ENCODE peak calls at places on chromosome 11, in nine cellular contexts. Y, S, E, D, P, K, Z, U and J are unnamed samples.

GRCh38 chr11:46246514-46246913 is 30.9 kb upstream of the CREB3L1 start:
- DNase-seq in P (peak), Z (no peak), S (no peak), K (no peak), E (no peak), U (no peak), Y (no peak), D (no peak), J (no peak)

GRCh38 chr11:27718346-27718852 is 18.1 kb upstream of the BDNF start:
- DNase-seq in P (peak), U (peak), K (no peak), Y (no peak), S (no peak), E (no peak), D (peak), Z (peak), J (no peak)

GRCh38 chr11:76666830-76667229 is 3.7 kb downstream of the LRRC32 start:
- DNase-seq in K (no peak), S (no peak), Y (no peak), D (peak), Z (no peak), E (no peak), P (no peak), U (no peak), J (no peak)

GRCh38 chr11:12685229-12685628 is 11.0 kb downstream of the TEAD1 start:
- DNase-seq in P (no peak), D (no peak), K (no peak), S (no peak), U (no peak), E (no peak), Y (no peak), Z (no peak), J (no peak)

GRCh38 chr11:111514216-111515031 is at the start of gene HOATZ:
- DNase-seq in E (no peak), U (no peak), K (no peak), Y (no peak), P (no peak), Z (peak), S (peak), D (peak), J (no peak)

GRCh38 chr11:62892077-62892922 is 11.6 kb downstream of the SLC3A2 start:
- DNase-seq in Z (no peak), E (no peak), D (no peak), K (no peak), S (no peak), Y (no peak), U (no peak), P (no peak), J (no peak)

GRCh38 chr11:75214411-75214821 is 26.2 kb upstream of the TPBGL start:
- DNase-seq in E (peak), D (peak), Z (peak), Y (peak), U (peak), P (peak), K (peak), S (peak), J (peak)

GRCh38 chr11:61555051-61555969 is 25.6 kb downstream of the SYT7 start:
- DNase-seq in K (no peak), Y (no peak), P (no peak), E (no peak), U (no peak), D (peak), Z (peak), S (no peak), J (no peak)

GRCh38 chr11:113514856-113515255 is 39.7 kb upstream of the DRD2 start:
- DNase-seq in D (no peak), S (no peak), K (no peak), P (no peak), Y (no peak), E (no peak), U (no peak), Z (no peak), J (no peak)

GRCh38 chr11:119734788-119735187 is 5.8 kb upstream of the NECTIN1 start:
- DNase-seq in S (no peak), Y (no peak), D (no peak), Z (no peak), E (no peak), K (no peak), P (no peak), U (no peak), J (no peak)

GRCh38 chr11:32594272-32594671 is 10.6 kb downstream of the EIF3M start:
- DNase-seq in P (no peak), Y (no peak), Z (no peak), E (no peak), D (no peak), U (no peak), K (no peak), S (no peak), J (no peak)

GRCh38 chr11:32870676-32871075 is 21.9 kb upstream of the QSER1 start:
- DNase-seq in U (peak), K (no peak), E (no peak), D (peak), Y (no peak), P (peak), S (no peak), Z (peak), J (peak)

GRCh38 chr11:102495161-102496042 is 35.1 kb downstream of the MMP7 start:
- DNase-seq in D (peak), K (peak), S (peak), U (peak), Z (peak), E (no peak), P (peak), Y (no peak), J (no peak)

GRCh38 chr11:43573233-43573632 is 107.3 kb upstream of the HSD17B12 start:
- DNase-seq in Y (no peak), S (peak), Z (peak), P (peak), U (peak), K (no peak), E (no peak), D (peak), J (no peak)

GRCh38 chr11:132342408-132342807 is 972.0 kb downstream of the NTM start:
- DNase-seq in Z (no peak), Y (no peak), P (no peak), K (no peak), E (no peak), S (no peak), D (no peak), U (no peak), J (no peak)

GRCh38 chr11:8225589-8226036 is 38.1 kb downstream of the LMO1 start:
- DNase-seq in Y (peak), D (peak), E (peak), U (peak), S (peak), P (peak), K (peak), Z (peak), J (peak)

GRCh38 chr11:102552020-102552419 is 21.5 kb upstream of the MMP7 start:
- DNase-seq in E (no peak), K (no peak), P (no peak), D (no peak), S (no peak), Z (no peak), U (peak), Y (no peak), J (no peak)

GRCh38 chr11:57546869-57547518 is 9.6 kb downstream of the SMTNL1 start:
- DNase-seq in D (peak), E (no peak), Z (peak), K (no peak), P (peak), U (peak), Y (no peak), S (peak), J (no peak)

GRCh38 chr11:126334665-126335462 is 20.6 kb upstream of the ST3GAL4 start:
- DNase-seq in U (no peak), E (no peak), Y (no peak), D (no peak), K (no peak), Z (no peak), P (no peak), S (no peak), J (no peak)

GRCh38 chr11:44256673-44257291 is 53.2 kb downstream of the ALX4 start:
- DNase-seq in D (no peak), K (no peak), E (no peak), Z (no peak), P (peak), U (no peak), S (no peak), Y (no peak), J (no peak)

GRCh38 chr11:60370811-60371297 is 7.5 kb upstream of the MS4A7 start:
- DNase-seq in E (no peak), U (peak), D (no peak), P (no peak), Y (no peak), K (no peak), Z (no peak), S (no peak), J (no peak)

GRCh38 chr11:69674267-69674885 is 777 bp downstream of the LTO1 start:
- DNase-seq in S (no peak), E (no peak), K (peak), P (peak), Y (no peak), D (peak), U (no peak), Z (no peak), J (no peak)

GRCh38 chr11:62444835-62445234 is 26.0 kb downstream of the SCGB1A1 start:
- DNase-seq in S (no peak), U (no peak), Z (no peak), K (no peak), P (no peak), Y (no peak), E (no peak), D (no peak), J (no peak)

GRCh38 chr11:84480151-84480550 is 1147.0 kb downstream of the DLG2 start:
- DNase-seq in D (no peak), U (no peak), K (no peak), Z (no peak), Y (no peak), P (no peak), S (no peak), E (no peak), J (no peak)

GRCh38 chr11:22798890-22799289 is 30.7 kb downstream of the SVIP start:
- DNase-seq in S (no peak), K (no peak), E (no peak), P (no peak), Y (no peak), D (no peak), Z (no peak), U (no peak), J (no peak)

GRCh38 chr11:79441159-79441875 is 487 bp upstream of the TENM4 start:
- DNase-seq in S (no peak), Y (no peak), Z (peak), P (no peak), U (no peak), D (no peak), K (no peak), E (no peak), J (no peak)

GRCh38 chr11:111379500-111380136 is 543 bp upstream of the POU2AF1 start:
- DNase-seq in S (peak), K (no peak), E (no peak), Z (no peak), D (no peak), U (no peak), P (no peak), Y (no peak), J (no peak)

GRCh38 chr11:72430743-72431570 is 3.4 kb downstream of the CLPB start:
- DNase-seq in Z (peak), S (peak), E (no peak), Y (no peak), P (peak), K (peak), U (peak), D (peak), J (no peak)

GRCh38 chr11:104275992-104276391 is 112.0 kb upstream of the PDGFD start:
- DNase-seq in K (no peak), E (no peak), Z (no peak), U (peak), S (no peak), P (peak), Y (no peak), D (no peak), J (no peak)

GRCh38 chr11:122226810-122227379 is 110.9 kb upstream of the BLID start:
- DNase-seq in E (no peak), K (peak), S (no peak), P (no peak), Y (no peak), U (no peak), D (no peak), Z (no peak), J (no peak)

GRCh38 chr11:47765086-47765485 is 2.1 kb downstream of the FNBP4 start:
- DNase-seq in S (no peak), K (no peak), Y (no peak), E (no peak), P (no peak), D (no peak), U (no peak), Z (no peak), J (no peak)

GRCh38 chr11:14411818-14412217 is 52.8 kb upstream of the RRAS2 start:
- DNase-seq in Z (no peak), E (no peak), S (no peak), K (peak), D (peak), U (no peak), P (peak), Y (peak), J (no peak)

GRCh38 chr11:66815646-66816045 is 27.6 kb upstream of the RCE1 start:
- DNase-seq in K (no peak), P (no peak), U (no peak), S (no peak), D (no peak), Z (no peak), Y (no peak), E (no peak), J (no peak)
- TF ChIP-seq CTCF in K (no peak), P (no peak), U (no peak), S (no peak), D (no peak), Z (no peak), Y (no peak), E (no peak), J (no peak)

GRCh38 chr11:18536195-18536594 is 9.5 kb upstream of the TSG101 start:
- DNase-seq in Y (no peak), K (no peak), Z (no peak), E (no peak), U (no peak), S (no peak), D (no peak), P (no peak), J (no peak)

GRCh38 chr11:18540207-18541009 is 13.7 kb upstream of the TSG101 start:
- DNase-seq in Z (no peak), P (peak), D (no peak), Y (no peak), U (peak), E (no peak), S (peak), K (no peak), J (no peak)
- TF ChIP-seq CTCF in Z (peak), P (peak), D (peak), Y (peak), U (peak), E (no peak), S (peak), K (peak), J (peak)

DNA sequence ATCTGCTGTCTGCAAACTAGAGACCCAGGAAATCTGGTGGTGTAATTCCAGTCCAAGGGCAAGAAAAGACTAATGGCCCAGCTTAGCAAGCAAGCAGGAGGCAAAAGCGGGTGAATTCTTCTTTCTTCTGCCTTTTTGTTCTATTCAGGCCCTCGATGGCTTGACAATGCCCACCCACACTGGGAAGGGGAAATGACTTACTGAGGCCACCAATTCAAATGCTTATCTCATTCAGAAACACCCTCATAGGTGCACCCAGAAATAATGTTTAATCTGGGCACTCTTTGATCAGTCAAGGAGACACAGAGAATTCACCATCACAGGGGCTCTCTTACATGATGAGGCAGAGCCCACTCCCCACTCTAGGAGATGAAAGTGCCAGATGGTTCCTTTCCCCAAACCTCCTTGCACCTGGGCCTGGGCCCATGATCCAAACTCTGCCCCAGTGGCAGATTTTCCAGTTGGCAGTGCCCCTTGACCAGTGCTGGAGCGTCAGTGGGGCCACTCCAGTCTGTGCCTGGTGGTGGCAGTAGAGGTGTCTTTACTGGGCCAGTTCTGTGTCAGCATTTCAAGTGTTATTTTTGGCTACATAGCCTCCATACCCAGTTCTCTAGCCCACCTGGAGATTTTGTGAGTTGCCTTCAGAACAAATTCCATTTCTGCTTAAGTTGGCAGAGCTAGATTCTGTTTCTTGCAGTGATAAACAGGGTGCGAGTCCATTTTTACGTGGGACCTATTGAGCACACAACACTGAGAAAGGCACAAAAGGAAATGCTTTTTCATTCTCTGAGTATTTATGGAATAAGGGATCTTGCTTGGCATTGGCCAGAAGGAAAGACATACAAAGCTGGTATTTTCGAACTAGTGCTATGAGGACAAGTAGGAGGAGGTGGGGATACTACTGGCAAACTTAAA is 7.5 kb downstream of the ELMOD1 start:
- DNase-seq in Y (no peak), S (peak), D (peak), K (no peak), E (no peak), U (peak), Z (peak), P (peak), J (no peak)
- TF ChIP-seq CTCF in Y (no peak), S (peak), D (peak), K (peak), E (no peak), U (no peak), Z (peak), P (peak), J (no peak)

DNA sequence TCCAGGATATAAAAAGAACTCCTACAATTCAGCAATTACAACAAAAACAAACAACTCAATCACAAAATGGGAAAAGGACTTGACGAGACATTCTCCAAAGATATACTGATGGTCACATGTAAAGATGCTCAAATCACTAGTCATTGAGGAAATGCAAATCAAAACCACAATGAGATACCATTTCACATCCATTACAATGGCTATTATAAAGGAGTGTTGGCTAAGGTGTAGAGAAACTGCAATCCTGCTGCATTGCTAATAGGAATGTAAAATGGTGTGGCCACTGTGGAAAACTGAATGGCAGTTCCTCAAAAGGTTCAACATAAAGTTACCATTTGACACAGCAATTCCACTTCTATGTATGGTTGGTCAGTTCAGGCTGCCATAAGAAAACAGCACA is 11.8 kb upstream of the TBCEL start:
- DNase-seq in S (no peak), D (no peak), Y (no peak), E (no peak), P (no peak), K (no peak), Z (no peak), U (no peak), J (no peak)
- TF ChIP-seq CTCF in S (no peak), D (no peak), Y (no peak), E (no peak), P (no peak), K (no peak), Z (no peak), U (no peak), J (no peak)

DNA sequence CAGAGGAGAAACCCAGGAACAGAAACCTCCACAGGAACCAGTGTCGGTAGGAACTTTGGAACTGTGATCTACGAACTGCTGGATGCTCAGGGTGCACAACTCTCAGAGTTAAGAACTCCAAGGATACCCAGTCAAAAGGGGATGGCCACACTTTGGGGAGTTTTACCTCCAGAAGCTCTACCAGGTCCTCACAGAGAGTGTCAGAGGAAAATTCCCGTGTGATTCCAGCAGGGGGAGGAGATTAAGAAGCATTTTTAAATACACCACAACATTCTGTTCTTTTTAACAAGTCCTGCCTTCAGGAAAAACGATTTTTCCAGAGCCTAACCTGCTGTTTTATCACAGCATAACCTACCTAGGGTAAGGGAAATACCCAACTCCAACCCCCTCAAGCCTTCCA is 104.0 kb downstream of the SOX6 start:
- DNase-seq in S (no peak), Z (no peak), Y (no peak), E (no peak), K (no peak), U (peak), P (peak), D (no peak), J (no peak)
- TF ChIP-seq CTCF in S (no peak), Z (peak), Y (no peak), E (no peak), K (peak), U (no peak), P (peak), D (peak), J (no peak)

DNA sequence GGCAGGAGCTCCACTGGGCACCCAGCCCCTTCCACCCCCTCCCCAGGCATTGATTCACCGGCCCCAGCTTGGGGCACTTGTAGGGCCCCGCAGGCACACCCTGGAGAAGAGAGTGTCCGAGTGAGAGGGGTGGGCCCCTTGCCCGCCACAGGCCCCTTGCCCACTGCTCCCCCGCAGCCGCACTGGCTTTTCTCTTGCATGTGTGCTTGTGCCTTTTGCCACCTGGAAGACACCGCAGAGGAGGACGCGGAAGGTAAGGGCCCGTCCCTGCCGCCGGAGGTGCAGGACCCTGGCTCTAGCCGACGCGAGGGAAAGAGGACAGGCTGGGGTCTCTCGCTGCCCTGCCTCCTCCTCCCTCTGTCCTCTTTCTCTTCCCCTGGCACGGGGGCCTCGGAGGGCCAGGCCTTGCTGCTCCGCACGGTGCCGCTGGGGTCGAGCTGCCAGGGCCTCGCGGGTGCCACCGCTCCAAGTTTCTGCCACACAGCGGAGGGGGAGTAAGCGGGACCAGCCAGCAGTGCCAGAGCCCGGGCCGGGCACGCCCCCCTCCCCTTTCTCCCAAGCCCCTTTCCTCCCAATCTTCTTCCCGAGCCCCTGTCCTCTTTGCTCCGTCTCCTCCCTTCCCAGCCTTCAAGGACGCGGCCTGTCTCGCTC is 9.5 kb downstream of the TNNT3 start:
- DNase-seq in D (no peak), Z (no peak), E (peak), Y (no peak), P (no peak), S (no peak), K (no peak), U (no peak), J (peak)
- TF ChIP-seq CTCF in D (no peak), Z (no peak), E (no peak), Y (no peak), P (no peak), S (no peak), K (no peak), U (no peak), J (no peak)

DNA sequence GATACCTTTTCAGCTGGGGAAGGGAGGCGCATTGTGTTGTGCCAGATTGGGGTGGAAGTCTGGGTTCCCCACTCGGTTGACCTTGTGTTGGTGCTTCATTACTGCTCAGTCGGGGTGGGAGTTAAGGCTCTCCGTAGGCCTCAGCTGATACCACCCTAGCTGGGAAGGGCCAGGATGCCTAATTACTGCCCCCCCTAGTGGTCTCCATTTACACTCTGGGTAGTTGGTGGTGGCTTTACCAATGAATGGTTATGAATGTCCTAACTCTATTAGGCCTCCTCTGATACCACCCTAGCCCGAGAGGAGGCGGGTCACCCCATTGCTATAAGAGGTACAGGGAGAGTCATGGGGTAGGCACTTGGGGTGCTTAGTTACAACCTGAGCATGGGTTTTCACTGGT is 27.5 kb upstream of the HIKESHI start:
- DNase-seq in D (peak), Z (no peak), S (no peak), U (no peak), E (no peak), Y (no peak), P (no peak), K (no peak), J (no peak)
- TF ChIP-seq CTCF in D (peak), Z (no peak), S (no peak), U (peak), E (no peak), Y (no peak), P (no peak), K (no peak), J (peak)